ENCODE peak calls at places on chromosomes 11 and 22, in nine cellular contexts. U, X, O, D, V, G, R, J and W are unnamed samples.

GRCh38 chr11:103257360-103257759 is 148.1 kb downstream of the DYNC2H1 start:
- DNase-seq in U (peak; percentile 63), X (peak; percentile 25), O (no peak), D (no peak), V (no peak), G (no peak), R (no peak), J (no peak), W (no peak)

GRCh38 chr22:25109878-25110595 is 89.6 kb upstream of the CRYBB3 start:
- DNase-seq in U (no peak), X (no peak), O (no peak), D (no peak), V (no peak), G (no peak), R (no peak), J (peak; percentile 33), W (no peak)

GRCh38 chr22:38017272-38017920 is 33.0 kb upstream of the SOX10 start:
- DNase-seq in U (no peak), X (no peak), O (peak; percentile 54), D (no peak), V (no peak), G (no peak), R (peak; percentile 76), J (peak; percentile 87), W (peak; percentile 43)

GRCh38 chr22:49765091-49765771 is 62.4 kb downstream of the BRD1 start:
- DNase-seq in U (no peak), X (peak; percentile 31), O (no peak), D (no peak), V (peak; percentile 26), G (no peak), R (peak; percentile 16), J (no peak), W (no peak)

GRCh38 chr11:17171342-17171741 is 36.4 kb downstream of the PIK3C2A start:
- DNase-seq in U (peak; percentile 47), X (no peak), O (no peak), D (peak; percentile 6), V (no peak), G (no peak), R (no peak), J (no peak), W (no peak)

GRCh38 chr11:116993599-116993998 is 104.6 kb downstream of the SIK3 start:
- DNase-seq in U (peak; percentile 69), X (peak; percentile 43), O (no peak), D (no peak), V (no peak), G (peak; percentile 62), R (no peak), J (no peak), W (no peak)

GRCh38 chr11:128324051-128324481 is 263.3 kb downstream of the ETS1 start:
- DNase-seq in U (no peak), X (no peak), O (no peak), D (no peak), V (peak; percentile 60), G (no peak), R (no peak), J (no peak), W (peak; percentile 17)

GRCh38 chr11:115528217-115528616 is 24.0 kb upstream of the CADM1 start:
- DNase-seq in U (peak; percentile 84), X (no peak), O (no peak), D (no peak), V (no peak), G (no peak), R (no peak), J (no peak), W (no peak)

GRCh38 chr11:18578975-18579598 is 9.4 kb downstream of the UEVLD start:
- DNase-seq in U (peak; percentile 27), X (no peak), O (no peak), D (no peak), V (no peak), G (no peak), R (peak; percentile 82), J (no peak), W (peak; percentile 87)

GRCh38 chr11:117664897-117665296 is 132.1 kb downstream of the DSCAML1 start:
- DNase-seq in U (no peak), X (no peak), O (no peak), D (no peak), V (no peak), G (no peak), R (peak; percentile 31), J (no peak), W (no peak)

GRCh38 chr22:16774911-16775529 is 50.2 kb downstream of the XKR3 start:
- DNase-seq in U (no peak), X (no peak), O (no peak), D (no peak), V (no peak), G (no peak), R (no peak), J (no peak), W (no peak)

GRCh38 chr22:45314789-45315188 is 5.1 kb downstream of the FAM118A start:
- DNase-seq in U (no peak), X (no peak), O (no peak), D (no peak), V (no peak), G (no peak), R (no peak), J (no peak), W (no peak)

GRCh38 chr11:66727883-66728759 is 895 bp downstream of the SPTBN2 start:
- DNase-seq in U (peak; percentile 31), X (peak; percentile 73), O (no peak), D (no peak), V (no peak), G (no peak), R (no peak), J (no peak), W (no peak)

GRCh38 chr22:42646569-42647525 is 2.3 kb downstream of the CYB5R3 start:
- DNase-seq in U (no peak), X (no peak), O (no peak), D (no peak), V (no peak), G (no peak), R (peak; percentile 73), J (peak; percentile 74), W (peak; percentile 44)

GRCh38 chr22:44020981-44021380 is 3.1 kb upstream of the PARVB start:
- DNase-seq in U (no peak), X (no peak), O (no peak), D (no peak), V (no peak), G (no peak), R (no peak), J (no peak), W (no peak)

GRCh38 chr11:1150769-1151365 is 6.9 kb upstream of the MUC5AC start:
- DNase-seq in U (no peak), X (no peak), O (no peak), D (peak; percentile 10), V (no peak), G (no peak), R (peak; percentile 52), J (no peak), W (peak; percentile 14)

GRCh38 chr11:108599978-108600377 is 6.4 kb upstream of the EXPH5 start:
- DNase-seq in U (no peak), X (no peak), O (no peak), D (no peak), V (no peak), G (no peak), R (no peak), J (no peak), W (no peak)

GRCh38 chr11:118933486-118933885 is 7.8 kb upstream of the BCL9L start:
- DNase-seq in U (no peak), X (no peak), O (no peak), D (no peak), V (no peak), G (no peak), R (no peak), J (no peak), W (no peak)

GRCh38 chr22:47794851-47795250 is 1032.4 kb downstream of the TBC1D22A start:
- DNase-seq in U (no peak), X (no peak), O (no peak), D (no peak), V (no peak), G (no peak), R (no peak), J (peak; percentile 7), W (no peak)

GRCh38 chr11:109015283-109015682 is 350.4 kb downstream of the DDX10 start:
- DNase-seq in U (no peak), X (no peak), O (no peak), D (no peak), V (no peak), G (no peak), R (no peak), J (no peak), W (no peak)

GRCh38 chr11:46845440-46845739 is 690 bp downstream of the CKAP5 start:
- DNase-seq in U (no peak), X (peak; percentile 65), O (no peak), D (no peak), V (no peak), G (no peak), R (peak; percentile 63), J (no peak), W (no peak)

GRCh38 chr22:29343313-29343805 is 27.9 kb upstream of the RASL10A start:
- DNase-seq in U (no peak), X (peak; percentile 99), O (no peak), D (peak; percentile 61), V (no peak), G (no peak), R (no peak), J (no peak), W (no peak)

GRCh38 chr22:44144046-44144569 is 36.6 kb upstream of the PARVG start:
- DNase-seq in U (no peak), X (no peak), O (no peak), D (no peak), V (no peak), G (no peak), R (no peak), J (no peak), W (no peak)

GRCh38 chr11:33692013-33692504 is 8.6 kb downstream of the C11orf91 start:
- DNase-seq in U (peak; percentile 62), X (no peak), O (peak; percentile 84), D (peak; percentile 90), V (no peak), G (no peak), R (peak; percentile 76), J (peak; percentile 89), W (peak; percentile 79)

GRCh38 chr11:20364412-20364792 is 888 bp downstream of the HTATIP2 start:
- DNase-seq in U (no peak), X (peak; percentile 1), O (no peak), D (no peak), V (no peak), G (no peak), R (no peak), J (no peak), W (no peak)

GRCh38 chr11:126420730-126421083 is 65.2 kb downstream of the ST3GAL4 start:
- DNase-seq in U (no peak), X (no peak), O (no peak), D (no peak), V (no peak), G (no peak), R (no peak), J (no peak), W (no peak)

GRCh38 chr22:38755911-38756532 is at the start of gene SUN2:
- DNase-seq in U (peak; percentile 65), X (peak; percentile 78), O (peak; percentile 57), D (peak; percentile 63), V (peak; percentile 96), G (peak; percentile 91), R (peak; percentile 96), J (peak; percentile 94), W (peak; percentile 91)

GRCh38 chr11:79437274-79437980 is 3.4 kb downstream of the TENM4 start:
- DNase-seq in U (peak; percentile 88), X (peak; percentile 83), O (no peak), D (no peak), V (peak; percentile 33), G (no peak), R (peak; percentile 57), J (peak; percentile 47), W (no peak)

GRCh38 chr11:111557425-111558111 is 17.0 kb downstream of the LAYN start:
- DNase-seq in U (no peak), X (no peak), O (peak; percentile 84), D (peak; percentile 95), V (no peak), G (no peak), R (no peak), J (no peak), W (no peak)

GRCh38 chr22:24758164-24758799 is 16.2 kb downstream of the PIWIL3 start:
- DNase-seq in U (peak; percentile 45), X (peak; percentile 54), O (peak; percentile 19), D (peak; percentile 18), V (peak; percentile 48), G (peak; percentile 26), R (peak; percentile 67), J (peak; percentile 64), W (peak; percentile 58)

GRCh38 chr22:43826142-43827093 is 14.3 kb upstream of the EFCAB6 start:
- DNase-seq in U (no peak), X (peak; percentile 56), O (no peak), D (peak; percentile 24), V (no peak), G (no peak), R (no peak), J (peak; percentile 22), W (no peak)